ENCODE peak calls at places on chromosomes 4 and X, in six cellular contexts. One of them, this sample, is unnamed.

GRCh38 chr4:3880595-3881120 is 114.5 kb downstream of the ADRA2C start:
- DNase-seq in GM18507: no peak
- DNase-seq in lung microvascular endothelial cell: peak
- DNase-seq in LHCN-M2: peak
- DNase-seq in iris pigment epithelial cell: peak
- DNase-seq in HT1080: peak
- DNase-seq in this sample: no peak

GRCh38 chr4:33725861-33726260 is 2518.5 kb downstream of the ARAP2 start:
- DNase-seq in lung microvascular endothelial cell: no peak
- DNase-seq in HT1080: no peak
- DNase-seq in LHCN-M2: no peak
- DNase-seq in iris pigment epithelial cell: no peak
- DNase-seq in GM18507: no peak
- DNase-seq in this sample: no peak

GRCh38 chr4:69831646-69832325 is 28.2 kb downstream of the SULT1E1 start:
- DNase-seq in iris pigment epithelial cell: no peak
- DNase-seq in HT1080: no peak
- DNase-seq in lung microvascular endothelial cell: no peak
- DNase-seq in GM18507: peak
- DNase-seq in LHCN-M2: no peak
- DNase-seq in this sample: no peak

GRCh38 chr4:129929052-129929451 is 833.1 kb downstream of the C4orf33 start:
- DNase-seq in GM18507: no peak
- DNase-seq in HT1080: peak
- DNase-seq in LHCN-M2: no peak
- DNase-seq in lung microvascular endothelial cell: no peak
- DNase-seq in iris pigment epithelial cell: no peak
- DNase-seq in this sample: no peak

GRCh38 chr4:86855572-86855971 is 6.4 kb upstream of the SLC10A6 start:
- DNase-seq in GM18507: no peak
- DNase-seq in LHCN-M2: no peak
- DNase-seq in HT1080: peak
- DNase-seq in lung microvascular endothelial cell: no peak
- DNase-seq in iris pigment epithelial cell: peak
- DNase-seq in this sample: peak

GRCh38 chr4:14168919-14169318 is 541.4 kb upstream of the BOD1L1 start:
- DNase-seq in GM18507: no peak
- DNase-seq in iris pigment epithelial cell: peak
- DNase-seq in LHCN-M2: peak
- DNase-seq in lung microvascular endothelial cell: peak
- DNase-seq in HT1080: peak
- DNase-seq in this sample: peak

GRCh38 chrX:96438803-96439202 is 245.8 kb upstream of the DIAPH2 start:
- DNase-seq in iris pigment epithelial cell: peak
- DNase-seq in GM18507: no peak
- DNase-seq in HT1080: no peak
- DNase-seq in lung microvascular endothelial cell: no peak
- DNase-seq in LHCN-M2: peak
- DNase-seq in this sample: no peak

GRCh38 chr4:31518796-31519250 is 798.7 kb downstream of the PCDH7 start:
- DNase-seq in lung microvascular endothelial cell: no peak
- DNase-seq in LHCN-M2: peak
- DNase-seq in HT1080: peak
- DNase-seq in iris pigment epithelial cell: peak
- DNase-seq in GM18507: no peak
- DNase-seq in this sample: no peak

GRCh38 chr4:54961357-54961975 is 163.9 kb downstream of the KDR start:
- DNase-seq in HT1080: peak
- DNase-seq in LHCN-M2: peak
- DNase-seq in iris pigment epithelial cell: peak
- DNase-seq in lung microvascular endothelial cell: peak
- DNase-seq in GM18507: no peak
- DNase-seq in this sample: no peak

GRCh38 chr4:169398294-169398693 is 127.5 kb upstream of the SH3RF1 start:
- DNase-seq in iris pigment epithelial cell: peak
- DNase-seq in GM18507: no peak
- DNase-seq in HT1080: peak
- DNase-seq in LHCN-M2: peak
- DNase-seq in lung microvascular endothelial cell: peak
- DNase-seq in this sample: no peak

GRCh38 chr4:153788419-153789276 is at the start of gene SFRP2:
- DNase-seq in iris pigment epithelial cell: no peak
- DNase-seq in GM18507: no peak
- DNase-seq in HT1080: no peak
- DNase-seq in lung microvascular endothelial cell: no peak
- DNase-seq in LHCN-M2: no peak
- DNase-seq in this sample: no peak

GRCh38 chr4:137664055-137664405 is 131.7 kb upstream of the PCDH18 start:
- DNase-seq in iris pigment epithelial cell: peak
- DNase-seq in lung microvascular endothelial cell: peak
- DNase-seq in HT1080: peak
- DNase-seq in LHCN-M2: peak
- DNase-seq in GM18507: no peak
- DNase-seq in this sample: no peak

GRCh38 chrX:42732506-42732905 is 45.5 kb downstream of the PPP1R2C start:
- DNase-seq in iris pigment epithelial cell: peak
- DNase-seq in GM18507: no peak
- DNase-seq in LHCN-M2: peak
- DNase-seq in lung microvascular endothelial cell: no peak
- DNase-seq in HT1080: peak
- DNase-seq in this sample: no peak

GRCh38 chrX:136488706-136489105 is 959 bp downstream of the BRS3 start:
- DNase-seq in iris pigment epithelial cell: no peak
- DNase-seq in lung microvascular endothelial cell: no peak
- DNase-seq in HT1080: no peak
- DNase-seq in GM18507: no peak
- DNase-seq in LHCN-M2: no peak
- DNase-seq in this sample: no peak

GRCh38 chrX:30275498-30275897 is 28.6 kb downstream of the MAGEB1 start:
- DNase-seq in LHCN-M2: peak
- DNase-seq in GM18507: no peak
- DNase-seq in HT1080: peak
- DNase-seq in lung microvascular endothelial cell: peak
- DNase-seq in iris pigment epithelial cell: peak
- DNase-seq in this sample: no peak

GRCh38 chr4:8494983-8495548 is 54.5 kb downstream of the TRMT44 start:
- DNase-seq in LHCN-M2: no peak
- DNase-seq in HT1080: no peak
- DNase-seq in iris pigment epithelial cell: no peak
- DNase-seq in lung microvascular endothelial cell: no peak
- DNase-seq in GM18507: no peak
- DNase-seq in this sample: no peak

GRCh38 chr4:153705743-153706468 is 21.8 kb downstream of the TLR2 start:
- DNase-seq in LHCN-M2: no peak
- DNase-seq in lung microvascular endothelial cell: no peak
- DNase-seq in HT1080: no peak
- DNase-seq in iris pigment epithelial cell: no peak
- DNase-seq in GM18507: no peak
- DNase-seq in this sample: no peak

GRCh38 chr4:111323496-111323895 is 700.6 kb upstream of the PITX2 start:
- DNase-seq in GM18507: no peak
- DNase-seq in HT1080: peak
- DNase-seq in LHCN-M2: peak
- DNase-seq in lung microvascular endothelial cell: no peak
- DNase-seq in iris pigment epithelial cell: peak
- DNase-seq in this sample: no peak

GRCh38 chr4:53671757-53672156 is 80.5 kb upstream of the LNX1 start:
- DNase-seq in iris pigment epithelial cell: no peak
- DNase-seq in LHCN-M2: no peak
- DNase-seq in lung microvascular endothelial cell: no peak
- DNase-seq in GM18507: no peak
- DNase-seq in HT1080: no peak
- DNase-seq in this sample: no peak

GRCh38 chrX:23783569-23784486 is 855 bp downstream of the SAT1 start:
- DNase-seq in GM18507: no peak
- DNase-seq in iris pigment epithelial cell: peak
- DNase-seq in HT1080: no peak
- DNase-seq in LHCN-M2: no peak
- DNase-seq in lung microvascular endothelial cell: peak
- DNase-seq in this sample: no peak

GRCh38 chr4:73662709-73663546 is 42.7 kb upstream of the RASSF6 start:
- DNase-seq in lung microvascular endothelial cell: peak
- DNase-seq in HT1080: peak
- DNase-seq in GM18507: no peak
- DNase-seq in LHCN-M2: peak
- DNase-seq in iris pigment epithelial cell: peak
- DNase-seq in this sample: no peak

GRCh38 chrX:103329991-103330390 is at the start of gene TCEAL7:
- DNase-seq in HT1080: no peak
- DNase-seq in iris pigment epithelial cell: peak
- DNase-seq in LHCN-M2: peak
- DNase-seq in lung microvascular endothelial cell: no peak
- DNase-seq in GM18507: no peak
- DNase-seq in this sample: no peak

GRCh38 chrX:53474707-53475106 is 40.5 kb upstream of the HSD17B10 start:
- DNase-seq in iris pigment epithelial cell: no peak
- DNase-seq in GM18507: no peak
- DNase-seq in lung microvascular endothelial cell: no peak
- DNase-seq in LHCN-M2: no peak
- DNase-seq in HT1080: no peak
- DNase-seq in this sample: no peak

GRCh38 chr4:57109847-57110634 is at the start of gene IGFBP7:
- DNase-seq in lung microvascular endothelial cell: peak
- DNase-seq in HT1080: peak
- DNase-seq in LHCN-M2: peak
- DNase-seq in GM18507: peak
- DNase-seq in iris pigment epithelial cell: peak
- DNase-seq in this sample: no peak

GRCh38 chr4:78951862-78952472 is 12.7 kb upstream of the PAQR3 start:
- DNase-seq in LHCN-M2: peak
- DNase-seq in GM18507: no peak
- DNase-seq in HT1080: peak
- DNase-seq in iris pigment epithelial cell: peak
- DNase-seq in lung microvascular endothelial cell: peak
- DNase-seq in this sample: no peak

GRCh38 chr4:30757357-30757756 is 37.2 kb downstream of the PCDH7 start:
- DNase-seq in lung microvascular endothelial cell: peak
- DNase-seq in HT1080: peak
- DNase-seq in GM18507: no peak
- DNase-seq in LHCN-M2: peak
- DNase-seq in iris pigment epithelial cell: peak
- DNase-seq in this sample: no peak

GRCh38 chr4:87838207-87838606 is 5.4 kb downstream of the MEPE start:
- DNase-seq in GM18507: no peak
- DNase-seq in HT1080: no peak
- DNase-seq in iris pigment epithelial cell: peak
- DNase-seq in LHCN-M2: peak
- DNase-seq in lung microvascular endothelial cell: no peak
- DNase-seq in this sample: no peak

GRCh38 chrX:19332983-19333382 is 10.7 kb upstream of the PDHA1 start:
- DNase-seq in lung microvascular endothelial cell: peak
- DNase-seq in iris pigment epithelial cell: peak
- DNase-seq in LHCN-M2: no peak
- DNase-seq in GM18507: no peak
- DNase-seq in HT1080: no peak
- DNase-seq in this sample: no peak

GRCh38 chr4:78585633-78586032 is 34.1 kb downstream of the ANXA3 start:
- DNase-seq in LHCN-M2: no peak
- DNase-seq in iris pigment epithelial cell: peak
- DNase-seq in HT1080: no peak
- DNase-seq in GM18507: no peak
- DNase-seq in lung microvascular endothelial cell: no peak
- DNase-seq in this sample: no peak

GRCh38 chr4:174532479-174532878 is 10.2 kb upstream of the HPGD start:
- DNase-seq in LHCN-M2: no peak
- DNase-seq in iris pigment epithelial cell: no peak
- DNase-seq in GM18507: no peak
- DNase-seq in lung microvascular endothelial cell: no peak
- DNase-seq in HT1080: no peak
- DNase-seq in this sample: no peak

GRCh38 chr4:77930876-77931275 is 68.2 kb downstream of the MRPL1 start:
- DNase-seq in GM18507: no peak
- DNase-seq in lung microvascular endothelial cell: no peak
- DNase-seq in HT1080: peak
- DNase-seq in iris pigment epithelial cell: peak
- DNase-seq in LHCN-M2: no peak
- DNase-seq in this sample: no peak

GRCh38 chrX:129780441-129781105 is 824 bp downstream of the SASH3 start:
- DNase-seq in LHCN-M2: no peak
- DNase-seq in lung microvascular endothelial cell: no peak
- DNase-seq in iris pigment epithelial cell: no peak
- DNase-seq in HT1080: no peak
- DNase-seq in GM18507: no peak
- DNase-seq in this sample: no peak

GRCh38 chrX:68895339-68896250 is 66.8 kb downstream of the EFNB1 start:
- DNase-seq in GM18507: no peak
- DNase-seq in lung microvascular endothelial cell: peak
- DNase-seq in HT1080: peak
- DNase-seq in iris pigment epithelial cell: peak
- DNase-seq in LHCN-M2: peak
- DNase-seq in this sample: no peak

GRCh38 chrX:83759872-83760271 is 101.1 kb upstream of the CYLC1 start:
- DNase-seq in HT1080: no peak
- DNase-seq in iris pigment epithelial cell: peak
- DNase-seq in GM18507: no peak
- DNase-seq in LHCN-M2: no peak
- DNase-seq in lung microvascular endothelial cell: peak
- DNase-seq in this sample: no peak

GRCh38 chrX:48180811-48181210 is 15.8 kb downstream of the SSX5 start:
- DNase-seq in LHCN-M2: no peak
- DNase-seq in lung microvascular endothelial cell: no peak
- DNase-seq in HT1080: no peak
- DNase-seq in iris pigment epithelial cell: no peak
- DNase-seq in GM18507: no peak
- DNase-seq in this sample: no peak

GRCh38 chrX:16827225-16827624 is 41.0 kb downstream of the TXLNG start:
- DNase-seq in HT1080: peak
- DNase-seq in GM18507: no peak
- DNase-seq in iris pigment epithelial cell: peak
- DNase-seq in LHCN-M2: no peak
- DNase-seq in lung microvascular endothelial cell: peak
- DNase-seq in this sample: no peak

GRCh38 chr4:145839151-145839550 is 99.5 kb downstream of the ZNF827 start:
- DNase-seq in GM18507: no peak
- DNase-seq in LHCN-M2: no peak
- DNase-seq in lung microvascular endothelial cell: peak
- DNase-seq in iris pigment epithelial cell: peak
- DNase-seq in HT1080: peak
- DNase-seq in this sample: no peak

GRCh38 chr4:83067058-83067639 is 32.2 kb downstream of the COPS4 start:
- DNase-seq in GM18507: no peak
- DNase-seq in HT1080: peak
- DNase-seq in lung microvascular endothelial cell: no peak
- DNase-seq in iris pigment epithelial cell: no peak
- DNase-seq in LHCN-M2: peak
- DNase-seq in this sample: no peak

GRCh38 chrX:155747520-155747919 is 133.6 kb upstream of the VAMP7 start:
- DNase-seq in GM18507: no peak
- DNase-seq in HT1080: peak
- DNase-seq in lung microvascular endothelial cell: peak
- DNase-seq in LHCN-M2: no peak
- DNase-seq in iris pigment epithelial cell: peak
- DNase-seq in this sample: no peak